ENCODE peak calls at places on chromosomes 16 and 17, in eight cellular contexts. P, V, H, L, Z, K, Q and C are unnamed samples.

GRCh38 chr16:9047689-9048301 is 43.6 kb upstream of the HAPSTR1 start:
- DNase-seq in P (peak), V (peak), H (peak), L (peak), Z (peak), K (peak), Q (peak), C (peak)

GRCh38 chr17:64328875-64329405 is 61.7 kb downstream of the PECAM1 start:
- DNase-seq in P (no peak), V (no peak), H (no peak), L (no peak), Z (no peak), K (no peak), Q (no peak), C (no peak)

GRCh38 chr17:17325228-17325627 is 22.1 kb downstream of the NT5M start:
- DNase-seq in P (no peak), V (no peak), H (peak), L (no peak), Z (no peak), K (no peak), Q (no peak), C (no peak)

GRCh38 chr17:51951737-51952136 is 206.8 kb downstream of the CA10 start:
- DNase-seq in P (no peak), V (no peak), H (no peak), L (no peak), Z (no peak), K (no peak), Q (no peak), C (no peak)

GRCh38 chr17:28725166-28725659 is 820 bp downstream of the TLCD1 start:
- DNase-seq in P (no peak), V (peak), H (no peak), L (no peak), Z (no peak), K (peak), Q (no peak), C (no peak)

GRCh38 chr16:23486480-23486879 is 23.8 kb downstream of the GGA2 start:
- DNase-seq in P (no peak), V (no peak), H (no peak), L (peak), Z (no peak), K (peak), Q (no peak), C (peak)

GRCh38 chr17:2700031-2700490 is 11.5 kb downstream of the CLUH start:
- DNase-seq in P (no peak), V (no peak), H (peak), L (no peak), Z (no peak), K (no peak), Q (no peak), C (no peak)

GRCh38 chr16:9072806-9073341 is 18.6 kb upstream of the HAPSTR1 start:
- DNase-seq in P (no peak), V (peak), H (no peak), L (no peak), Z (no peak), K (peak), Q (peak), C (no peak)

GRCh38 chr17:60888812-60889709 is 211.4 kb downstream of the BCAS3 start:
- DNase-seq in P (no peak), V (peak), H (no peak), L (no peak), Z (no peak), K (peak), Q (no peak), C (no peak)

GRCh38 chr17:69300222-69300621 is 26.7 kb downstream of the ABCA5 start:
- DNase-seq in P (no peak), V (no peak), H (no peak), L (no peak), Z (no peak), K (no peak), Q (no peak), C (no peak)

GRCh38 chr16:81313731-81314602 is 795 bp upstream of the GAN start:
- DNase-seq in P (no peak), V (peak), H (no peak), L (no peak), Z (no peak), K (no peak), Q (no peak), C (no peak)

GRCh38 chr17:66920965-66921364 is 43.5 kb upstream of the CACNG4 start:
- DNase-seq in P (no peak), V (no peak), H (no peak), L (no peak), Z (no peak), K (no peak), Q (no peak), C (no peak)

GRCh38 chr17:7363311-7363710 is 8.4 kb downstream of the TMEM95 start:
- DNase-seq in P (no peak), V (no peak), H (no peak), L (no peak), Z (no peak), K (peak), Q (no peak), C (no peak)

GRCh38 chr16:85286066-85286712 is 173.9 kb upstream of the CIBAR2 start:
- DNase-seq in P (no peak), V (peak), H (no peak), L (peak), Z (peak), K (no peak), Q (peak), C (peak)

GRCh38 chr16:85637808-85638186 is 24.7 kb downstream of the GSE1 start:
- DNase-seq in P (no peak), V (no peak), H (no peak), L (no peak), Z (no peak), K (no peak), Q (no peak), C (peak)

GRCh38 chr16:67268136-67268579 is 11.2 kb upstream of the PLEKHG4 start:
- DNase-seq in P (no peak), V (peak), H (peak), L (no peak), Z (no peak), K (peak), Q (peak), C (peak)

GRCh38 chr17:36824678-36825091 is 112.6 kb upstream of the LHX1 start:
- DNase-seq in P (no peak), V (no peak), H (no peak), L (no peak), Z (no peak), K (no peak), Q (no peak), C (no peak)

GRCh38 chr17:10730956-10731879 is 1.4 kb upstream of the TMEM220 start:
- DNase-seq in P (no peak), V (no peak), H (no peak), L (no peak), Z (no peak), K (no peak), Q (no peak), C (no peak)

GRCh38 chr16:66264311-66265105 is 102.0 kb upstream of the CDH5 start:
- DNase-seq in P (no peak), V (peak), H (no peak), L (peak), Z (no peak), K (no peak), Q (no peak), C (no peak)

GRCh38 chr17:47872651-47873161 is 21.7 kb upstream of the SP6 start:
- DNase-seq in P (no peak), V (peak), H (no peak), L (peak), Z (no peak), K (no peak), Q (no peak), C (no peak)

GRCh38 chr17:3551189-3551588 is 6.4 kb downstream of the TRPV3 start:
- DNase-seq in P (no peak), V (no peak), H (no peak), L (no peak), Z (no peak), K (no peak), Q (no peak), C (no peak)

GRCh38 chr17:43543771-43544575 is 2.2 kb downstream of the ETV4 start:
- DNase-seq in P (no peak), V (no peak), H (no peak), L (no peak), Z (no peak), K (peak), Q (no peak), C (no peak)

GRCh38 chr16:55508941-55509920 is at the start of gene LPCAT2:
- DNase-seq in P (no peak), V (peak), H (peak), L (peak), Z (peak), K (peak), Q (peak), C (peak)

GRCh38 chr16:31094424-31095120 is at the start of gene VKORC1:
- DNase-seq in P (peak), V (peak), H (peak), L (peak), Z (peak), K (peak), Q (peak), C (peak)

GRCh38 chr17:38750312-38751121 is 2.0 kb upstream of the PSMB3 start:
- DNase-seq in P (no peak), V (no peak), H (no peak), L (no peak), Z (no peak), K (peak), Q (no peak), C (no peak)

GRCh38 chr16:30896203-30896889 is at the start of gene CTF1:
- DNase-seq in P (no peak), V (peak), H (peak), L (peak), Z (peak), K (peak), Q (peak), C (peak)

DNA sequence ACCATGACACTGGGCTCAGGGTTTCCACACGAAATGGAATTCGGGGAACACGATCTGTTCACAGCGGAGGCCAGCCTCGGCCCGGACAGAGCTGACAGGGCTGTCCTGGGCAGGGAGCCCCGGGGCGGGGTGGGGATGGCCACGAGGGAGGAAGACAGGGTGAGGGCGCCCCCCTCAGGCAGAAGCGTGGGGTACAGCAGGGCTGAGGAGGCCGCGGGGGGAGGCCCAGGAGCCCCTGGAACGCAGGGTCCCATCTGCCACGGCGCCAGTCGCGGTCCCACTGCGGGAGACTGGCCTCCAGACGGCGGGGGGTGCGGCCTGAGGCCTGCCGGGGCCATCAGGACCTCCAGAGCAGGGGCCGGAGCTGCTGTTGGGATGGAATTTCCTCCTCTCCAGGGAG is 75.9 kb downstream of the LMF1 start:
- DNase-seq in P (no peak), V (no peak), H (no peak), L (no peak), Z (no peak), K (no peak), Q (no peak), C (no peak)
- H3K27ac ChIP-seq in P (no peak), V (no peak), H (no peak), L (no peak), Z (peak), K (no peak), Q (no peak), C (no peak)

GRCh38 chr17:82114447-82114846 is 16.4 kb upstream of the FASN start:
- DNase-seq in P (no peak), V (no peak), H (no peak), L (no peak), Z (no peak), K (no peak), Q (no peak), C (no peak)
- H3K27ac ChIP-seq in P (no peak), V (no peak), H (no peak), L (peak), Z (no peak), K (no peak), Q (no peak), C (no peak)

GRCh38 chr17:1491406-1492248 is 859 bp downstream of the MYO1C start:
- DNase-seq in P (no peak), V (peak), H (peak), L (peak), Z (no peak), K (peak), Q (no peak), C (peak)

GRCh38 chr17:1490643-1491405 is 1.7 kb downstream of the MYO1C start:
- DNase-seq in P (no peak), V (peak), H (peak), L (no peak), Z (no peak), K (peak), Q (no peak), C (peak)

GRCh38 chr17:1487939-1488825 is 4.3 kb downstream of the MYO1C start:
- DNase-seq in P (no peak), V (peak), H (peak), L (peak), Z (peak), K (peak), Q (peak), C (peak)

GRCh38 chr17:1486802-1487695 is 5.4 kb downstream of the MYO1C start:
- DNase-seq in P (no peak), V (peak), H (peak), L (peak), Z (peak), K (no peak), Q (no peak), C (peak)

GRCh38 chr17:1488826-1489275 is 3.6 kb downstream of the MYO1C start:
- DNase-seq in P (no peak), V (no peak), H (no peak), L (no peak), Z (no peak), K (no peak), Q (no peak), C (no peak)
- H3K27ac ChIP-seq in P (peak), V (peak), H (no peak), L (peak), Z (no peak), K (peak), Q (peak), C (peak)

GRCh38 chr17:77666480-77666879 is 292.0 kb upstream of the TNRC6C start:
- DNase-seq in P (no peak), V (no peak), H (no peak), L (no peak), Z (no peak), K (no peak), Q (no peak), C (no peak)
- H3K27ac ChIP-seq in P (peak), V (no peak), H (no peak), L (no peak), Z (no peak), K (no peak), Q (no peak), C (no peak)

GRCh38 chr17:42246515-42246914 is 29.7 kb downstream of the STAT5B start:
- DNase-seq in P (no peak), V (peak), H (peak), L (no peak), Z (no peak), K (no peak), Q (no peak), C (peak)
- H3K27ac ChIP-seq in P (peak), V (no peak), H (peak), L (peak), Z (no peak), K (no peak), Q (no peak), C (peak)

GRCh38 chr16:68350951-68351350 is 40.1 kb downstream of the PRMT7 start:
- DNase-seq in P (no peak), V (no peak), H (no peak), L (no peak), Z (no peak), K (no peak), Q (no peak), C (no peak)
- H3K27ac ChIP-seq in P (no peak), V (no peak), H (no peak), L (no peak), Z (no peak), K (no peak), Q (no peak), C (no peak)

GRCh38 chr17:58624751-58625150 is 67.1 kb downstream of the TEX14 start:
- DNase-seq in P (no peak), V (no peak), H (no peak), L (no peak), Z (no peak), K (no peak), Q (no peak), C (no peak)

GRCh38 chr17:58632324-58633314 is 59.2 kb downstream of the TEX14 start:
- DNase-seq in P (no peak), V (no peak), H (no peak), L (no peak), Z (no peak), K (no peak), Q (no peak), C (no peak)

GRCh38 chr17:58631523-58632323 is 60.1 kb downstream of the TEX14 start:
- DNase-seq in P (peak), V (peak), H (peak), L (peak), Z (peak), K (peak), Q (peak), C (peak)

GRCh38 chr17:58630883-58631522 is 60.8 kb downstream of the TEX14 start:
- DNase-seq in P (no peak), V (no peak), H (no peak), L (peak), Z (no peak), K (no peak), Q (no peak), C (peak)

DNA sequence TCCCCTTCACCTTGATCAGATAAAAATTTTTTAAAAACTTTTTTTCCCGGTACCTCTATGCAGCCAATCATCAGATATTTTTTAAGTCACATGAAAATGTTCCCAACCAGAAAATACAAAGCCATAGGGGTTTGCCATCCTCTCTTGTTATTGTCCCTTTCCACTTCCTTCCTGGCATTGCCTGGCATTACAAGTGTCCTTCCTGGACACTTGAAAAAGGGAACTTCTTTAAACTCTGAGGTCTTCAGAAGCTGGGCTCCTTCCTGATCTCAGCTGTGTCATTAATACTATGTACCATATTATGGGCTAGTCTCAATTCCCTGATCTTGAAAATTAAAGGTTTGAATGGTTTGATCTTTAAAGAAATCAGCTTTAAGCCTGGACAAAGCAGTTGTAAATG is 64.9 kb downstream of the TEX14 start:
- DNase-seq in P (no peak), V (no peak), H (no peak), L (no peak), Z (no peak), K (no peak), Q (no peak), C (no peak)
- H3K27ac ChIP-seq in P (no peak), V (no peak), H (no peak), L (peak), Z (no peak), K (no peak), Q (no peak), C (no peak)

GRCh38 chr17:80827646-80828643 is 163.7 kb upstream of the CHMP6 start:
- DNase-seq in P (no peak), V (peak), H (no peak), L (no peak), Z (no peak), K (no peak), Q (no peak), C (no peak)

GRCh38 chr17:80825471-80826345 is 165.9 kb upstream of the CHMP6 start:
- DNase-seq in P (no peak), V (no peak), H (no peak), L (no peak), Z (no peak), K (no peak), Q (no peak), C (no peak)

GRCh38 chr17:80826955-80827645 is 164.5 kb upstream of the CHMP6 start:
- DNase-seq in P (no peak), V (peak), H (no peak), L (peak), Z (no peak), K (peak), Q (peak), C (peak)

GRCh38 chr17:80824549-80825470 is 166.8 kb upstream of the CHMP6 start:
- DNase-seq in P (no peak), V (no peak), H (no peak), L (no peak), Z (no peak), K (no peak), Q (no peak), C (no peak)

DNA sequence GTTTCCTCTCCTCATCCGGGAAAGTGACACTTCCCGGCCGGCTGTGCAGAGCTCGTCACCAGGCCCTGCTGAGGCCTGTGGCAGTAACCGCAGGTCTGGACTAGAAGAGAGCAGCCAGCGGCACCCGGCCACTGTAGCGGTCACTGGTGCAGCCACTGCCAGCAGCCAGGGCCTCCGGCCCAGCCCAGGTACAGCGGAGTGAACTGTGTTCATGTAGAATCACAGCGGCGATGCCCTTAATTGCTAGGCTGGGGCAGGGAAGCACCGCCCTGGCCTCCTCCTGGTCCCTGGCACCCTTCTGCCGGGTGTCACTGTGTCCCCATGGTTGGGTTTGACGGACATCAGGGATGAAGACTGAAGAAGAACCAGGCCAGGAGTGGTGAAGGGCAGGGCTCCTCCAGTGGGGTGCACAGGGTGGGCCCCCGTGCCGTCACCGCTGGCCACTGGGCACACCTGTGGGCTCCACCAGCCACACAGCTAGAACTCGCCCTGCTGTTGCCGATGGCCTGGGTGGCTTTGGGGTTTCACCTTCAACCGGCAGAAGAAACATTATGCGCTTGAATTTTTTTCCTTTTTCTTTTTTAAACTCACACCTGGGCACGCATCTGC is 165.2 kb upstream of the CHMP6 start:
- DNase-seq in P (no peak), V (no peak), H (no peak), L (no peak), Z (no peak), K (no peak), Q (no peak), C (no peak)
- H3K27ac ChIP-seq in P (peak), V (peak), H (no peak), L (peak), Z (peak), K (peak), Q (peak), C (no peak)

GRCh38 chr17:75153854-75154194 is 488 bp downstream of the JPT1 start:
- DNase-seq in P (no peak), V (no peak), H (no peak), L (no peak), Z (peak), K (peak), Q (no peak), C (peak)

GRCh38 chr17:75154195-75155106 is at the start of gene JPT1:
- DNase-seq in P (peak), V (peak), H (peak), L (peak), Z (peak), K (peak), Q (peak), C (peak)

GRCh38 chr17:75152971-75153853 is 1.1 kb downstream of the JPT1 start:
- DNase-seq in P (no peak), V (peak), H (no peak), L (no peak), Z (no peak), K (peak), Q (no peak), C (peak)

GRCh38 chr17:75152523-75152922 is 1.8 kb downstream of the JPT1 start:
- DNase-seq in P (no peak), V (no peak), H (no peak), L (no peak), Z (no peak), K (peak), Q (no peak), C (no peak)

DNA sequence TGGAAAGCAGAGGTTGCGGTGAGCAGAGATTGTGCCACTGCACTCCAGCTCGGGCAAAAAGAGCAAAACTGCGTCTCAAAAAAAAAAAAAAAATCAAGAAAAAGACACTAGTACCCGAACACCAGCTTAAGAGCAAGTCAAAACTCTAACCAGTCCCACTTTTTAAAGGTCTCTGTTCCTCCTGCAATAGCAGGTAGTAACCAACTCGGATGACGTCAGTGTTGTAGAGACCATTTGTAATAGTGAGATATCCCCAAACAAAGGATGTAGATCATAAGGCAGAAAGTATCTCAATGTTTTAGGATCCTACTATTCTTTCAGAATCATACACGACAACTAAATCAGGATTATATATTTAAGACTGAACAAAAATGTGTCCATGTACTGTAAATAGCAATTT is 2.4 kb downstream of the JPT1 start:
- DNase-seq in P (no peak), V (peak), H (no peak), L (no peak), Z (no peak), K (peak), Q (no peak), C (no peak)
- H3K27ac ChIP-seq in P (no peak), V (no peak), H (no peak), L (no peak), Z (no peak), K (no peak), Q (no peak), C (no peak)